ENCODE peak calls at places on chromosomes 6 and 20, in five cellular contexts. B is T-helper 2 cell; A is stimulated activated CD4-positive, alpha-beta T cell treated with anti-CD3 and anti-CD28 coated beads, Interleukin-12 subunit alpha, Interleukin-12 subunit beta, amount 100 ng/mL, for 48 hours; M is foreskin fibroblast; U is COR-L47. F is an unnamed sample.

GRCh38 chr6:6351626-6352025 is 31.2 kb upstream of the F13A1 start:
- DNase-seq in B (no peak), A (no peak), M (no peak), U (no peak), F (no peak)

GRCh38 chr6:835476-836160 is 142.7 kb upstream of the EXOC2 start:
- DNase-seq in A (no peak), U (no peak), B (no peak), M (no peak), F (no peak)

GRCh38 chr20:25282796-25283195 is 34.9 kb downstream of the PYGB start:
- DNase-seq in B (no peak), M (no peak), U (no peak), A (no peak), F (no peak)

GRCh38 chr20:10217517-10218410 is 866 bp upstream of the SNAP25 start:
- DNase-seq in M (peak), U (peak), B (no peak), A (peak), F (no peak)

GRCh38 chr6:150491131-150491795 is 108.4 kb upstream of the PLEKHG1 start:
- DNase-seq in B (no peak), A (peak), U (no peak), M (no peak), F (no peak)

GRCh38 chr6:6080975-6081374 is 74.2 kb upstream of the NRN1 start:
- DNase-seq in B (no peak), M (no peak), U (no peak), A (no peak), F (no peak)

GRCh38 chr6:49556429-49556837 is 6.0 kb downstream of the C6orf141 start:
- DNase-seq in U (peak), M (peak), B (no peak), A (no peak), F (no peak)

GRCh38 chr6:5905431-5906339 is 101.0 kb downstream of the NRN1 start:
- DNase-seq in A (no peak), B (no peak), U (no peak), M (peak), F (no peak)

GRCh38 chr20:46174469-46175126 is 56.5 kb downstream of the CD40 start:
- DNase-seq in U (no peak), M (peak), A (peak), B (peak), F (peak)

GRCh38 chr6:122735618-122736017 is 43.9 kb upstream of the FABP7 start:
- DNase-seq in B (no peak), U (no peak), M (no peak), A (no peak), F (no peak)

GRCh38 chr6:106894978-106895702 is 79.4 kb downstream of the CD24 start:
- DNase-seq in M (no peak), B (no peak), A (no peak), U (no peak), F (no peak)

GRCh38 chr6:158081657-158081935 is 86.5 kb downstream of the SERAC1 start:
- DNase-seq in B (no peak), U (no peak), A (no peak), M (no peak), F (no peak)